ENCODE peak calls at places on chromosomes 12 and 14, in six cellular contexts. F is nucleus accumbens, Q is B cell, X is NCI-H1436, O is ovary, P is lower lobe of right lung. T is an unnamed sample.

GRCh38 chr12:53806689-53807088 is 54.9 kb upstream of the CISTR start:
- DNase-seq in F (no peak), Q (no peak), X (no peak), O (peak), P (no peak), T (no peak)

GRCh38 chr14:103925316-103925715 is 2.9 kb upstream of the TDRD9 start:
- DNase-seq in F (no peak), Q (no peak), X (no peak), O (no peak), P (no peak), T (no peak)

GRCh38 chr12:94174576-94174975 is 26.2 kb downstream of the PLXNC1 start:
- DNase-seq in F (no peak), Q (peak), X (no peak), O (no peak), P (peak), T (no peak)

GRCh38 chr14:56660677-56661389 is 81.2 kb downstream of the TMEM260 start:
- DNase-seq in F (no peak), Q (no peak), X (no peak), O (no peak), P (no peak), T (no peak)

GRCh38 chr12:53949631-53950440 is 4.9 kb upstream of the HOXC12 start:
- DNase-seq in F (no peak), Q (no peak), X (no peak), O (no peak), P (no peak), T (no peak)

GRCh38 chr12:21428241-21428640 is 9.2 kb upstream of the PYROXD1 start:
- DNase-seq in F (no peak), Q (no peak), X (no peak), O (no peak), P (no peak), T (no peak)

GRCh38 chr12:120438495-120439198 is 734 bp downstream of the COX6A1 start:
- DNase-seq in F (no peak), Q (no peak), X (no peak), O (no peak), P (no peak), T (no peak)

GRCh38 chr12:57133013-57133569 is 4.8 kb downstream of the LRP1 start:
- DNase-seq in F (no peak), Q (no peak), X (no peak), O (no peak), P (no peak), T (no peak)

GRCh38 chr12:27434673-27435565 is 11.6 kb upstream of the SMCO2 start:
- DNase-seq in F (no peak), Q (no peak), X (no peak), O (no peak), P (no peak), T (peak)

GRCh38 chr12:2958432-2959193 is 584 bp upstream of the TEAD4 start:
- DNase-seq in F (no peak), Q (no peak), X (no peak), O (peak), P (peak), T (no peak)

GRCh38 chr14:73771848-73772705 is 57.9 kb upstream of the PNMA1 start:
- DNase-seq in F (no peak), Q (peak), X (no peak), O (peak), P (peak), T (no peak)

GRCh38 chr14:76550534-76550933 is 174.6 kb downstream of the ESRRB start:
- DNase-seq in F (no peak), Q (no peak), X (no peak), O (no peak), P (no peak), T (no peak)

GRCh38 chr12:4145990-4146859 is 127.3 kb upstream of the CCND2 start:
- DNase-seq in F (no peak), Q (peak), X (no peak), O (no peak), P (no peak), T (no peak)

GRCh38 chr14:89139404-89140247 is 277.4 kb downstream of the FOXN3 start:
- DNase-seq in F (no peak), Q (no peak), X (peak), O (no peak), P (no peak), T (no peak)

GRCh38 chr12:86389949-86390348 is 133.8 kb upstream of the MGAT4C start:
- DNase-seq in F (no peak), Q (no peak), X (no peak), O (no peak), P (no peak), T (no peak)

GRCh38 chr14:96064866-96065265 is 25.7 kb downstream of the C14orf132 start:
- DNase-seq in F (no peak), Q (no peak), X (no peak), O (peak), P (no peak), T (no peak)

GRCh38 chr14:104601786-104602185 is 2.8 kb downstream of the TMEM179 start:
- DNase-seq in F (no peak), Q (no peak), X (no peak), O (peak), P (peak), T (no peak)

GRCh38 chr12:107440596-107440995 is 245.0 kb upstream of the PWP1 start:
- DNase-seq in F (no peak), Q (no peak), X (no peak), O (no peak), P (no peak), T (no peak)

GRCh38 chr12:113837059-113837458 is 129.1 kb downstream of the RBM19 start:
- DNase-seq in F (no peak), Q (no peak), X (no peak), O (no peak), P (no peak), T (no peak)

GRCh38 chr14:22333408-22334274 is 255.4 kb downstream of the DAD1 start:
- DNase-seq in F (no peak), Q (no peak), X (no peak), O (no peak), P (no peak), T (no peak)